ENCODE peak calls at places on chromosomes 7 and 10, in six cellular contexts. R, V, L, W, Q and X are unnamed samples.

GRCh38 chr7:29194206-29194593 is 375 bp upstream of the CHN2 start:
- DNase-seq in R (no peak), V (peak; percentile 38), L (peak; percentile 42), W (no peak), Q (no peak), X (no peak)

GRCh38 chr10:80471715-80472233 is 17.7 kb downstream of the TSPAN14 start:
- DNase-seq in R (no peak), V (no peak), L (no peak), W (no peak), Q (no peak), X (no peak)

GRCh38 chr10:3470191-3470590 is 297.6 kb upstream of the PITRM1 start:
- DNase-seq in R (no peak), V (no peak), L (no peak), W (no peak), Q (no peak), X (no peak)

GRCh38 chr10:94879214-94879613 is 59.2 kb upstream of the CYP2C9 start:
- DNase-seq in R (no peak), V (no peak), L (no peak), W (no peak), Q (no peak), X (no peak)

GRCh38 chr7:39946693-39947092 is 3.4 kb upstream of the CDK13 start:
- DNase-seq in R (no peak), V (peak; percentile 42), L (no peak), W (peak; percentile 29), Q (no peak), X (no peak)

GRCh38 chr7:127437772-127438330 is 45.3 kb upstream of the ZNF800 start:
- DNase-seq in R (no peak), V (peak; percentile 3), L (no peak), W (no peak), Q (no peak), X (no peak)

GRCh38 chr7:101238226-101239182 is 902 bp upstream of the CLDN15 start:
- DNase-seq in R (no peak), V (no peak), L (no peak), W (peak; percentile 34), Q (no peak), X (no peak)

GRCh38 chr7:94643771-94644545 is 12.0 kb downstream of the SGCE start:
- DNase-seq in R (no peak), V (no peak), L (no peak), W (no peak), Q (no peak), X (no peak)

GRCh38 chr10:112988839-112989406 is 38.9 kb downstream of the TCF7L2 start:
- DNase-seq in R (no peak), V (peak; percentile 60), L (no peak), W (no peak), Q (no peak), X (no peak)

GRCh38 chr7:116736927-116737715 is 65.1 kb downstream of the MET start:
- DNase-seq in R (no peak), V (no peak), L (no peak), W (no peak), Q (no peak), X (no peak)

GRCh38 chr7:130639391-130639790 is 29.2 kb downstream of the COPG2 start:
- DNase-seq in R (no peak), V (no peak), L (no peak), W (no peak), Q (no peak), X (no peak)

GRCh38 chr7:136012238-136012637 is 35.1 kb upstream of the MTPN start:
- DNase-seq in R (no peak), V (no peak), L (no peak), W (no peak), Q (no peak), X (no peak)

GRCh38 chr10:77965294-77965693 is 38.7 kb upstream of the DLG5 start:
- DNase-seq in R (no peak), V (no peak), L (no peak), W (no peak), Q (no peak), X (no peak)

GRCh38 chr10:24505759-24506158 is 217.9 kb downstream of the ARHGAP21 start:
- DNase-seq in R (no peak), V (no peak), L (no peak), W (no peak), Q (no peak), X (no peak)

GRCh38 chr7:75996476-75996875 is 2.1 kb upstream of the TMEM120A start:
- DNase-seq in R (no peak), V (no peak), L (no peak), W (no peak), Q (no peak), X (no peak)

GRCh38 chr7:42978496-42978895 is 46.3 kb downstream of the MRPL32 start:
- DNase-seq in R (no peak), V (no peak), L (no peak), W (no peak), Q (no peak), X (no peak)

GRCh38 chr7:18555968-18556367 is 60.4 kb downstream of the HDAC9 start:
- DNase-seq in R (no peak), V (no peak), L (no peak), W (no peak), Q (no peak), X (no peak)

GRCh38 chr10:8283986-8284385 is 229.5 kb downstream of the GATA3 start:
- DNase-seq in R (no peak), V (no peak), L (no peak), W (no peak), Q (no peak), X (no peak)

GRCh38 chr10:71747808-71748523 is 25.4 kb downstream of the VSIR start:
- DNase-seq in R (no peak), V (no peak), L (no peak), W (no peak), Q (no peak), X (no peak)

GRCh38 chr10:63919576-63920279 is 398.5 kb downstream of the REEP3 start:
- DNase-seq in R (no peak), V (no peak), L (no peak), W (no peak), Q (no peak), X (no peak)

GRCh38 chr10:1159131-1160061 is 103.2 kb downstream of the WDR37 start:
- DNase-seq in R (no peak), V (no peak), L (no peak), W (peak; percentile 39), Q (no peak), X (no peak)

GRCh38 chr10:59631882-59632281 is 77.8 kb downstream of the SLC16A9 start:
- DNase-seq in R (no peak), V (peak; percentile 32), L (no peak), W (no peak), Q (no peak), X (no peak)

GRCh38 chr7:101590663-101591435 is 38.2 kb downstream of the MYL10 start:
- DNase-seq in R (no peak), V (no peak), L (no peak), W (no peak), Q (no peak), X (no peak)

GRCh38 chr10:90964781-90965462 is 44.0 kb upstream of the ANKRD1 start:
- DNase-seq in R (no peak), V (no peak), L (no peak), W (peak; percentile 36), Q (no peak), X (no peak)

DNA sequence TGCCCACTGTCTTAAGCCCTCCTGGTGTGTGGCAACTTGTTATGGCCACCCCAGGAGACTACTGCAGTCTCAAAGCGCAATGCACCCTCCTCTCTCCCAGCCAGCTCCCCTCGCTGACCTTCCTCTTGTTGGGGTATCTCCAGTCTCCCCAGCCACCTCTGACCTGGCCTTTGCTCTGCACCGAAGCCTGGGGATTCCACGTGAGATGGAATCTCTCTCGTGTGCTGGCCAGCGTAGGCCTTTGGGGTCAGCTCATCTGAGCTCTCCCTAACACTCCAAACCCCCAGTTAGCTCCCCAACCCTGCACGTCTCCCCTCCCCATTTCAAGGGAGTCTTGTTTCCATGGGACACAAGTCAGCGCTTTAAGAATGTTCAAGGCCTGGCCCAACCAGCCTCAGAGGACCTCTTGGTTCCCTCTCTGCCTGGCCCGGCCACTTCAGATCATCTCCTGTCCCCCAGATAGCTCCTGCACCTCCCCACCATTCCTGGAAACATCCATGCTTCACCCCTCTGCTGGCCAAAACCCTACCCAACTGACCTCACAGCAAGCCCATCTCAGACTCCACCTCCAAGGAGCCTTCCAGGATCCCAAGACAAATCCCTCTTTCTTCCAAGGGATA is 11.2 kb downstream of the ITPRIP start:
- DNase-seq in R (peak; percentile 4), V (no peak), L (no peak), W (no peak), Q (no peak), X (no peak)
- H3K4me1 ChIP-seq in R (peaks cover 100% of the 10 kb centered on the region), V (peaks cover 45% of the 10 kb centered on the region), L (peaks cover 54% of the 10 kb centered on the region), W (peaks cover 57% of the 10 kb centered on the region), Q (peaks cover 96% of the 10 kb centered on the region), X (peaks cover 91% of the 10 kb centered on the region)

GRCh38 chr7:134766779-134767566 is 12.5 kb upstream of the CALD1 start:
- DNase-seq in R (no peak), V (no peak), L (no peak), W (no peak), Q (no peak), X (no peak)
- H3K27ac ChIP-seq in R (peak overlapping the region; percentile 53), V (no peak overlapping the region), L (no peak overlapping the region), W (no peak overlapping the region), Q (peak overlapping the region; percentile 89), X (peak overlapping the region; percentile 38)

DNA sequence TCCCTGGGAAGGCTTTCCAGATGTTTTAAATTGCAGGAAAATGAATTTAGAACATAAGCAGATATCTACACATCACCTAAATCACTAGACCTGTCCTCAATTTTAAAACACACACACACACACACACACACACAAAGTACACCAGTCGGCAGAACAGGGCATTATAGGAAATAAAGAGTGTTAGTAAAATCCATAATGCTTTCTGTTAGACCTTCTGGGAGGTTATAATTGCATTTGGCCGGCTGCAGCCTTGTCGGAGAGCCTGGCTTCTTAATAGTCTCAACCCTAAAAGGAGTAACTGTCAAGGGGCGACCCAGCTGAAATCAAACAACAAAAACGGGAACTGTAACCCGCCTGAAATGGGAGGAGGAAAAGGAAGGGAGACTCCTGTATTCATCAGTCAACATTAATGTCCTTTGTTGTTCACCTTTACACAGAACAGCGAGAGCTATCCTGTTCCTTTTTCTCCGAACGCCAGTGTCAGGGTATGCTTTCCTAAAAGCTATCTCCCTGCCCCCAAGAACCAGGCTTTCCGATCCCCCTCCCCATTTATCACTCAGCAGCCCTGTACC is 1.3 kb downstream of the DOCK4 start:
- DNase-seq in R (no peak), V (no peak), L (no peak), W (no peak), Q (no peak), X (no peak)
- H3K4me1 ChIP-seq in R (no peaks in the 10 kb centered on the region), V (no peaks in the 10 kb centered on the region), L (peaks cover 9% of the 10 kb centered on the region), W (peaks cover 16% of the 10 kb centered on the region), Q (peaks cover 28% of the 10 kb centered on the region), X (peaks cover 40% of the 10 kb centered on the region)

DNA sequence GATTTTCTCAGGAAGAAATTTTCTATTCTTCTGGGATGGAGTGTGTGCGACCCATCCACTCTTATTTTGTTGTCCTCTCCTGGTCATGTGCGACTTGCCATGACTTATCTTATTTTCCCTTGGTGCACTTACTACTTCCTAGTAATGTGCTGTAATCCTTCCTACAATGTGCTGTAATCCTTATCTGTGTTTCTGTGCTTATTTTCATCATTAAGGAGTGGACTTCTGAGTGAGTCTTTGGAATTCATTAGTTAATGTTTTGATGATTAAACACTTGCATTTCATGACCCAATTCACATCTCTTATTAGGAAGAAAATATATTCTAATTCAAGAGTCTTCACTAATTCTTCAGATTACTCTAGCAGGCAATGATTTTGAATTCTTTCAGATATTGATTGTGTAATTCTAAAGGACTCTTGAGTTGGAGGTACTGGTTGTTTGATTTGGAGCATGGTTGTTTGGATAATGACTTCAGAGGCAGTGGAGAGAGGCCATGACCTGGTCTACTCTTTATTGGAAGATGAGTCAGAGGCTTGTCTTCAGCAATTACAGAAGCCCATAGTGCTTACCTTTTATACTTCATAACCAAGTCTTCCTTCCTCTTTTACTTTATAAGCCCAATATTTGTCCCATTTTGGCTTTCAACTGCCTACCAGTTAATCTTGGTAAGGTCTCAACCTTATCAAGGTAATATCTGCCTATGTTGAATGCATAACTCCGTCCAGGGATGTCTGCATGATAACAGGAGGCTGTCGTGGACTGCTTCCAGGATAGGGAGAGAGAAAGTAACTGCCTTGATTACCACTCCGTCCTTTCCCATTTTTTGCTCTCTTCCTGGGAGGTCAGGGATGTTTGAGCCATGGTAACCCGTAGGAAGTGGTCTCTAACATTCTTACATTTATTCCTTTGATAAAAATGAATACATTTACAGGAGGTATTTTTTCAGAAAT is 278.3 kb upstream of the SP8 start:
- DNase-seq in R (no peak), V (no peak), L (no peak), W (no peak), Q (no peak), X (no peak)
- H3K27ac ChIP-seq in R (no peak overlapping the region), V (no peak overlapping the region), L (no peak overlapping the region), W (no peak overlapping the region), Q (no peak overlapping the region), X (no peak overlapping the region)